ENCODE peak calls at places on chromosomes 12 and 14, in four cellular contexts. V, K, M and X are unnamed samples. For H3K27me3, the result is how much of the 10 kb centered on the place peaks cover.

GRCh38 chr12:95548539-95549391 is 2.5 kb downstream of the USP44 start:
- DNase-seq in M (no peak), V (peak), K (peak), X (peak)

GRCh38 chr14:52723514-52724359 is 6.2 kb upstream of the STYX start:
- DNase-seq in V (no peak), K (no peak), M (no peak), X (no peak)

GRCh38 chr12:126055521-126055920 is 990.3 kb downstream of the AACS start:
- DNase-seq in M (peak), K (no peak), V (no peak), X (peak)

GRCh38 chr14:103292426-103293374 is 41.3 kb upstream of the EIF5 start:
- DNase-seq in V (peak), M (peak), K (peak), X (peak)

GRCh38 chr12:81207173-81207572 is 129.3 kb downstream of the ACSS3 start:
- DNase-seq in K (no peak), M (no peak), V (no peak), X (no peak)

GRCh38 chr14:58789756-58790155 is 152.0 kb downstream of the DACT1 start:
- DNase-seq in K (no peak), V (no peak), M (no peak), X (no peak)

GRCh38 chr14:32330356-32331226 is 1.5 kb downstream of the AKAP6 start:
- DNase-seq in M (no peak), K (no peak), V (no peak), X (no peak)

GRCh38 chr12:94127239-94128131 is 20.9 kb upstream of the PLXNC1 start:
- DNase-seq in V (no peak), M (no peak), K (no peak), X (no peak)

GRCh38 chr12:115710104-115710564 is 567.4 kb downstream of the MED13L start:
- DNase-seq in K (no peak), M (peak), V (peak), X (peak)

GRCh38 chr14:72172597-72172996 is 240.4 kb downstream of the RGS6 start:
- DNase-seq in K (no peak), M (no peak), V (no peak), X (no peak)

GRCh38 chr12:19190292-19191031 is 60.9 kb downstream of the PLEKHA5 start:
- DNase-seq in K (no peak), M (peak), V (peak), X (peak)

GRCh38 chr12:3421599-3421998 is 69.4 kb upstream of the PRMT8 start:
- DNase-seq in M (no peak), K (no peak), V (no peak), X (no peak)

GRCh38 chr12:56079729-56080555 is at the start of gene ERBB3:
- DNase-seq in V (peak), K (peak), M (peak), X (peak)

GRCh38 chr14:54773171-54774006 is 129.2 kb downstream of the GCH1 start:
- DNase-seq in M (peak), V (peak), K (peak), X (peak)

GRCh38 chr12:33653362-33653761 is 213.7 kb upstream of the SYT10 start:
- DNase-seq in M (no peak), K (peak), V (no peak), X (no peak)

GRCh38 chr12:15829949-15830348 is 40.8 kb upstream of the EPS8 start:
- DNase-seq in M (no peak), K (no peak), V (peak), X (peak)

GRCh38 chr14:100104523-100105300 is 39.5 kb downstream of the EVL start:
- DNase-seq in V (peak), M (peak), K (no peak), X (peak)

GRCh38 chr12:8950702-8951478 is 1.4 kb upstream of the M6PR start:
- DNase-seq in M (no peak), K (no peak), V (peak), X (no peak)

GRCh38 chr12:50929831-50930230 is 22.5 kb upstream of the HIGD1C start:
- DNase-seq in M (no peak), V (no peak), K (no peak), X (no peak)

GRCh38 chr14:87108726-87109125 is 884.3 kb downstream of the GALC start:
- DNase-seq in K (no peak), M (no peak), V (peak), X (peak)

GRCh38 chr14:90319173-90319572 is 12.6 kb downstream of the NRDE2 start:
- DNase-seq in V (peak), M (peak), K (no peak), X (no peak)

GRCh38 chr12:50110762-50111416 is 1.1 kb upstream of the COX14 start:
- DNase-seq in K (no peak), M (peak), V (peak), X (peak)

GRCh38 chr12:50400104-50400637 is 514 bp upstream of the LARP4 start:
- DNase-seq in V (no peak), M (peak), K (no peak), X (no peak)

GRCh38 chr14:92040431-92041040 is 677 bp upstream of the TRIP11 start:
- DNase-seq in V (peak), M (peak), K (no peak), X (no peak)

GRCh38 chr12:112198120-112198733 is 72.9 kb downstream of the TRAFD1 start:
- DNase-seq in M (peak), V (peak), K (peak), X (peak)

GRCh38 chr14:105508069-105508468 is 17.0 kb downstream of the TEDC1 start:
- DNase-seq in K (no peak), V (no peak), M (no peak), X (no peak)

GRCh38 chr12:114447799-114448617 is 42.1 kb upstream of the TBX5 start:
- DNase-seq in V (no peak), K (no peak), M (no peak), X (no peak)

GRCh38 chr12:114448618-114448933 is 42.6 kb upstream of the TBX5 start:
- DNase-seq in V (no peak), K (no peak), M (no peak), X (no peak)

GRCh38 chr12:114451657-114452056 is 45.7 kb upstream of the TBX5 start:
- DNase-seq in K (no peak), M (no peak), V (no peak), X (no peak)

GRCh38 chr12:114450511-114451300 is 44.8 kb upstream of the TBX5 start:
- DNase-seq in M (no peak), K (no peak), V (no peak), X (no peak)

DNA sequence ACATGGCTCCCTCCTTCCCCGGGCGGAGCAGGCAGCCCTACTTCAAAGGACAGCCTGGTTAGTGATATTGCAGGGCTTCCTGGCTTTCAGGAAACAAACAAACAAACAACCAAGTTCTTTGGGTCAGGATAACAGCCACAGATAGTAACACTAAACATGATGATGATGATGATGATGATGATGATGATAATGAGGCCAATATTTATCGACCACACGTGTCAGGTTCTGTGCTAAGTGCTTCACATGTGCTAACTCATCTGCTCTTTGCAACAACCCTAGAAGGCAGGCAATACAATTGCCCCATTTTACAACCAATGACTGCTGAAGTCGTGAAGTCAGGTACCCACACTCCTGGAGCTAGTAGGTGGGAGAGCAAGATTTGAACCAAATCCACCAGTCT is 44.1 kb upstream of the TBX5 start:
- DNase-seq in V (no peak), K (no peak), M (no peak), X (no peak)
- H3K27me3 ChIP-seq in V (under half), K (under half), M (half or more), X (under half)

GRCh38 chr12:130220361-130220760 is 58.1 kb downstream of the FZD10 start:
- DNase-seq in M (no peak), V (no peak), K (no peak), X (no peak)

GRCh38 chr12:130213249-130213648 is 51.0 kb downstream of the FZD10 start:
- DNase-seq in K (no peak), M (no peak), V (no peak), X (no peak)

GRCh38 chr12:130212384-130212783 is 50.1 kb downstream of the FZD10 start:
- DNase-seq in V (no peak), K (no peak), M (no peak), X (no peak)

GRCh38 chr12:130218682-130219081 is 56.4 kb downstream of the FZD10 start:
- DNase-seq in V (no peak), K (no peak), M (no peak), X (no peak)

GRCh38 chr12:130214686-130215370 is 52.6 kb downstream of the FZD10 start:
- DNase-seq in K (no peak), M (no peak), V (no peak), X (no peak)
- H3K4me3 ChIP-seq in K (no peak), M (no peak), V (no peak), X (no peak)

GRCh38 chr14:22400590-22401259 is 188.3 kb downstream of the DAD1 start:
- DNase-seq in K (no peak), M (no peak), V (peak), X (no peak)
- H3K27me3 ChIP-seq in K (under half), M (under half), V (under half), X (under half)

DNA sequence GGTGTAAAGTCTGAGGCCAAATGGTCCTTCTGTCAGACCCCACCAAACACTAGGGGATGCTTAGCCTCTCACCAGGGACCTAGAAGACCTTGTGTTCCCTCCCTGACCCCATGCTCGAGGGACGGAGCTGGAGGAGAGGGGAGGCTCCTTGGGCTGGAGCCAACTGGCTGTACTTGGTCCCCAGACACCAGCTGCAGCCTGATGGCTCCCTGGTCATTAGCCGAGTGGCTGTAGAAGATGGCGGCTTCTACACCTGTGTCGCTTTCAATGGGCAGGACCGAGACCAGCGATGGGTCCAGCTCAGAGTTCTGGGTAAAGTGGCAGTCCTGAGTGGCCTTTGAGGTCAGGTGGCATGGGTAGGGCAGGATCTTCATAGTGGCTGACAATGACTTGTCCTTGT is 29.0 kb downstream of the PAPLN start:
- DNase-seq in K (no peak), V (no peak), M (no peak), X (no peak)
- H3K4me3 ChIP-seq in K (no peak), V (no peak), M (no peak), X (no peak)

GRCh38 chr14:98932436-98933325 is 339.3 kb downstream of the BCL11B start:
- DNase-seq in K (no peak), V (no peak), M (no peak), X (no peak)
- H3K27me3 ChIP-seq in K (under half), V (under half), M (under half), X (under half)

GRCh38 chr14:70152081-70152480 is 36.7 kb downstream of the SLC8A3 start:
- DNase-seq in K (no peak), V (no peak), M (no peak), X (no peak)

GRCh38 chr14:70156602-70157001 is 32.1 kb downstream of the SLC8A3 start:
- DNase-seq in V (no peak), M (no peak), K (no peak), X (no peak)

GRCh38 chr14:70149766-70150165 is 39.0 kb downstream of the SLC8A3 start:
- DNase-seq in K (no peak), V (no peak), M (no peak), X (no peak)

GRCh38 chr14:70148911-70149675 is 39.7 kb downstream of the SLC8A3 start:
- DNase-seq in K (no peak), M (no peak), V (no peak), X (no peak)

GRCh38 chr14:70152704-70153103 is 36.0 kb downstream of the SLC8A3 start:
- DNase-seq in V (no peak), K (no peak), M (no peak), X (no peak)
- H3K4me3 ChIP-seq in V (no peak), K (no peak), M (no peak), X (no peak)